ENCODE peak calls at places on chromosome 14, in ten cellular contexts. One of them, this sample, is unnamed.

GRCh38 chr14:55593698-55594097 is 13.7 kb downstream of the KTN1 start:
- DNase-seq in KG1: no peak
- DNase-seq in effector memory CD8-positive, alpha-beta T cell: no peak
- DNase-seq in NCI-H1436: no peak
- DNase-seq in Caki2: peak
- DNase-seq in HT-29: no peak
- DNase-seq in HEK293T: no peak
- DNase-seq in GM13976: no peak
- DNase-seq in NCI-H1105: no peak
- DNase-seq in hypothalamus: no peak
- DNase-seq in this sample: peak

GRCh38 chr14:75401356-75401755 is 26.5 kb upstream of the JDP2 start:
- DNase-seq in NCI-H1105: no peak
- DNase-seq in GM13976: no peak
- DNase-seq in NCI-H1436: no peak
- DNase-seq in hypothalamus: no peak
- DNase-seq in HT-29: no peak
- DNase-seq in KG1: no peak
- DNase-seq in Caki2: no peak
- DNase-seq in HEK293T: no peak
- DNase-seq in effector memory CD8-positive, alpha-beta T cell: no peak
- DNase-seq in this sample: no peak

GRCh38 chr14:100523536-100524025 is 63.6 kb downstream of the BEGAIN start:
- DNase-seq in HT-29: no peak
- DNase-seq in effector memory CD8-positive, alpha-beta T cell: no peak
- DNase-seq in HEK293T: no peak
- DNase-seq in Caki2: no peak
- DNase-seq in KG1: no peak
- DNase-seq in hypothalamus: no peak
- DNase-seq in NCI-H1436: no peak
- DNase-seq in GM13976: no peak
- DNase-seq in NCI-H1105: peak
- DNase-seq in this sample: no peak

GRCh38 chr14:55780156-55780946 is 200.3 kb downstream of the KTN1 start:
- DNase-seq in KG1: no peak
- DNase-seq in HT-29: peak
- DNase-seq in GM13976: no peak
- DNase-seq in NCI-H1105: no peak
- DNase-seq in hypothalamus: no peak
- DNase-seq in HEK293T: no peak
- DNase-seq in effector memory CD8-positive, alpha-beta T cell: no peak
- DNase-seq in NCI-H1436: no peak
- DNase-seq in Caki2: peak
- DNase-seq in this sample: no peak

GRCh38 chr14:99171396-99171795 is 100.6 kb downstream of the BCL11B start:
- DNase-seq in HEK293T: no peak
- DNase-seq in effector memory CD8-positive, alpha-beta T cell: no peak
- DNase-seq in KG1: no peak
- DNase-seq in GM13976: no peak
- DNase-seq in HT-29: no peak
- DNase-seq in NCI-H1436: no peak
- DNase-seq in Caki2: no peak
- DNase-seq in NCI-H1105: no peak
- DNase-seq in hypothalamus: no peak
- DNase-seq in this sample: no peak

GRCh38 chr14:44886860-44887595 is 74.7 kb downstream of the KLHL28 start:
- DNase-seq in NCI-H1105: no peak
- DNase-seq in Caki2: no peak
- DNase-seq in hypothalamus: no peak
- DNase-seq in HEK293T: no peak
- DNase-seq in KG1: no peak
- DNase-seq in effector memory CD8-positive, alpha-beta T cell: no peak
- DNase-seq in NCI-H1436: no peak
- DNase-seq in GM13976: no peak
- DNase-seq in HT-29: no peak
- DNase-seq in this sample: no peak

GRCh38 chr14:90381999-90382451 is 14.8 kb upstream of the CALM1 start:
- DNase-seq in NCI-H1436: peak
- DNase-seq in effector memory CD8-positive, alpha-beta T cell: no peak
- DNase-seq in KG1: no peak
- DNase-seq in Caki2: no peak
- DNase-seq in GM13976: no peak
- DNase-seq in HT-29: peak
- DNase-seq in NCI-H1105: peak
- DNase-seq in HEK293T: peak
- DNase-seq in hypothalamus: no peak
- DNase-seq in this sample: no peak

GRCh38 chr14:105876829-105877228 is 350.4 kb downstream of the TMEM121 start:
- DNase-seq in effector memory CD8-positive, alpha-beta T cell: no peak
- DNase-seq in NCI-H1436: no peak
- DNase-seq in HEK293T: no peak
- DNase-seq in GM13976: no peak
- DNase-seq in Caki2: no peak
- DNase-seq in KG1: no peak
- DNase-seq in hypothalamus: no peak
- DNase-seq in HT-29: no peak
- DNase-seq in NCI-H1105: no peak
- DNase-seq in this sample: no peak

GRCh38 chr14:50344831-50345563 is 32.9 kb downstream of the DMAC2L start:
- DNase-seq in HEK293T: no peak
- DNase-seq in Caki2: peak
- DNase-seq in HT-29: no peak
- DNase-seq in GM13976: no peak
- DNase-seq in KG1: no peak
- DNase-seq in effector memory CD8-positive, alpha-beta T cell: no peak
- DNase-seq in NCI-H1105: no peak
- DNase-seq in hypothalamus: no peak
- DNase-seq in NCI-H1436: no peak
- DNase-seq in this sample: no peak

GRCh38 chr14:33849455-33849801 is 101.4 kb downstream of the EGLN3 start:
- DNase-seq in Caki2: no peak
- DNase-seq in hypothalamus: no peak
- DNase-seq in HEK293T: no peak
- DNase-seq in HT-29: no peak
- DNase-seq in GM13976: no peak
- DNase-seq in NCI-H1105: no peak
- DNase-seq in NCI-H1436: no peak
- DNase-seq in KG1: no peak
- DNase-seq in effector memory CD8-positive, alpha-beta T cell: no peak
- DNase-seq in this sample: no peak

GRCh38 chr14:74905595-74906142 is 17.4 kb downstream of the RPS6KL1 start:
- DNase-seq in hypothalamus: peak
- DNase-seq in Caki2: peak
- DNase-seq in NCI-H1436: peak
- DNase-seq in NCI-H1105: peak
- DNase-seq in HT-29: peak
- DNase-seq in effector memory CD8-positive, alpha-beta T cell: peak
- DNase-seq in KG1: peak
- DNase-seq in GM13976: peak
- DNase-seq in HEK293T: peak
- DNase-seq in this sample: peak

GRCh38 chr14:24692382-24693352 is 58.7 kb upstream of the GZMB start:
- DNase-seq in Caki2: no peak
- DNase-seq in GM13976: no peak
- DNase-seq in hypothalamus: no peak
- DNase-seq in NCI-H1105: no peak
- DNase-seq in effector memory CD8-positive, alpha-beta T cell: peak
- DNase-seq in HT-29: no peak
- DNase-seq in KG1: peak
- DNase-seq in NCI-H1436: no peak
- DNase-seq in HEK293T: no peak
- DNase-seq in this sample: no peak

This sample was measured in OCI-M1.